ENCODE peak calls at places on chromosomes 3 and 15, in four cellular contexts. X is neuronal stem cell; A is CD4-positive, alpha-beta T cell; O is lower lobe of right lung. M is an unnamed sample. For H3K9me3, the result is how much of the 10 kb centered on the place peaks cover.

GRCh38 chr3:6216135-6216792 is 644.7 kb upstream of the GRM7 start:
- DNase-seq in X (no peak), A (no peak), O (no peak), M (no peak)

GRCh38 chr3:52333869-52334557 is 17.9 kb downstream of the DNAH1 start:
- DNase-seq in X (no peak), A (no peak), O (no peak), M (no peak)

GRCh38 chr3:142642956-142643355 is 46.8 kb downstream of the PLS1 start:
- DNase-seq in X (no peak), A (no peak), O (no peak), M (no peak)

GRCh38 chr15:60363024-60363674 is 34.6 kb downstream of the ANXA2 start:
- DNase-seq in X (no peak), A (no peak), O (no peak), M (no peak)

GRCh38 chr15:52463638-52464037 is 65.0 kb downstream of the MYO5A start:
- DNase-seq in X (no peak), A (no peak), O (no peak), M (no peak)

GRCh38 chr15:32042269-32042996 is 12.1 kb downstream of the CHRNA7 start:
- DNase-seq in X (no peak), A (no peak), O (no peak), M (no peak)

GRCh38 chr15:62779041-62779810 is 263.3 kb upstream of the TPM1 start:
- DNase-seq in X (no peak), A (no peak), O (no peak), M (no peak)

GRCh38 chr15:37088436-37088835 is 11.9 kb downstream of the MEIS2 start:
- DNase-seq in X (no peak), A (no peak), O (no peak), M (no peak)

GRCh38 chr15:47364671-47365141 is 352.6 kb upstream of the SEMA6D start:
- DNase-seq in X (no peak), A (no peak), O (no peak), M (no peak)
- H3K9me3 ChIP-seq in X (under half), A (under half), O (under half), M (under half)

DNA sequence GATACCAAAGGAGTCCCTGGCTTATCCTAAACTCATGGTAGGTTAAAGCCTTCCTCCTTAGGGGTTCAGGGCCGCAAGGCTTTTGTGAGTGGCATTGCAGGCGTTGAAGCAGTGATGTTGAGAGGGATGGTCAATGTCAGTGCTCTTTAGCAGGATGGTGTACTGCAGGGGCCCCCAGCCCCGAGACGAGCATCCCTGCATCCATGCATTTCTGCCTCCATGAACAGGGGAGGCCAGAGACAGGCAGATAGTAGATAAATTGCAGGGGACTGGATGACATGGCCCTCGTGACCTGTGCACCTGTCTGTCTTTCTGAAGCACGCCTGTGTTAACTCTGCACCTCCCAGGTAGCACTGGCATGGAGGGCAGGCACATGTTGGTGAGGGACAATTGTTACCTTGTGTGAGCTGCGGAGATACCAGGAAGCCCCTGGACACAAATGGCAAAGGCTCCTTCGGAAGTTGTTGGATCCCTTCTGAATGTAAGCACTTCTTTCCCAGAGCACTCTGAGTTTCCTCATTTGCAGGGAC is 133.5 kb downstream of the SNRPN start:
- DNase-seq in X (no peak), A (no peak), O (no peak), M (no peak)
- H3K9me3 ChIP-seq in X (under half), A (half or more), O (half or more), M (under half)

GRCh38 chr3:159499031-159499793 is 489.4 kb upstream of the IL12A start:
- DNase-seq in X (no peak), A (no peak), O (no peak), M (no peak)
- H3K9me3 ChIP-seq in X (under half), A (under half), O (under half), M (under half)

GRCh38 chr3:44771424-44772098 is 10.0 kb downstream of the KIF15 start:
- DNase-seq in X (no peak), A (no peak), O (no peak), M (no peak)
- H3K9me3 ChIP-seq in X (under half), A (under half), O (under half), M (under half)

DNA sequence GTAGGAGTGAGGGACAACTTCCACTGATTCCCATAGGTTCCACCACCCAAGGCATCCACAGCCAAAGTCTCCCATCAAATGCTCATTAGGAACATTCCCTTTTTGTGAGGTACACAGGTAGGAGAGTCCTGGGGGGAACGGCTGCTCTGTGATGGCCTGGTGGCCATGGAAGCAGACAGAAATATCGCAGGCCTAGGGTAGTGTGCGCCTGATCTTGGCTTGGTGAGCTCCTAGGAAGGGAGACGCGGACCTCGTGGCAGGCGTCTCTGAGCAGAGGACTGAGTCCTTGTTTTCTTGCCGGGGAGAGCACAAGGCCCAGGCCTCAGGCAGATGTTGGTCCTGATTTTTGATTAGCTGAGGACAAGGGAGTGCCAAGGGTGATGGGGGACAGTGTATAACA is 99.5 kb downstream of the SNRPN start:
- DNase-seq in X (no peak), A (no peak), O (no peak), M (no peak)
- H3K9me3 ChIP-seq in X (half or more), A (half or more), O (half or more), M (half or more)

DNA sequence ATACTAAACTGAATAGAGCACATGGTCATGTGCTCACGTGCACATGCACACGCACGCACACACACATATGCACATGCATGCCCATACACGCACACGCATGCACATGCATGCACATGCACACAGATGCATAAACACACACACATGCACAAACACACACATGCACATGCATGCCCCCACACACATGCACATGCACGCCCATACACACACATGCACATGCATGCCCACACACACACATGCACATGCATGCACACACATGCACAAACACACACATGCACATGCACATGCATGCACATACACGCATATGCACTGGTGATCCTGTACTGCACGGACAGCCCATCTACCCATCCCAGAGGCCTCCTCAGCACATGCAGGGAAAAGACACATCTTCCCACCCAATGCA is 426.6 kb downstream of the OCA2 start:
- DNase-seq in X (no peak), A (no peak), O (no peak), M (no peak)
- H3K9me3 ChIP-seq in X (under half), A (under half), O (under half), M (under half)

DNA sequence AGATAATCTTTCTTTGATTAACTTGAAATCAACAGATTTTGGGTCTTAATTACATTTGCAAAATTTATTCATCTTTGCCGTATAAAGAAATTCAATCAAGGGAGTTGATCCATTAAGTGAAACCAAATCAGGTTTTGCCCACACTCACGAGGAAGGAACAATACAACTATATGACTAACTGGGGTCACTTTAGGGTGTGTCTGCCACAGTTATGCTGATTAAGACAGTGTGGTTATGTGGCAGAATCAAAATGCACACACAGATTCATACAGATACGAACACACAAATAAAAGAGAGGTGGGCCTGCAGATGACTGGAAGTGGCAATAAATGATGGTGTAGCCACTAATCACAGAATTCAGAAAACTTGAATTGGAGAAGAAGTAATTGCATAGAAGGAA is 543.5 kb downstream of the GABRG3 start:
- DNase-seq in X (no peak), A (no peak), O (no peak), M (no peak)
- H3K9me3 ChIP-seq in X (under half), A (under half), O (under half), M (under half)